ENCODE peak calls at places on chromosomes 4 and X, in seven cellular contexts. S is brain pericyte; C is stimulated activated naive B cell treated with anti-CD40 and anti-IgM and Interleukin-4, amounts not matched to agents 10 μg/mL and 1 μg/mL and 100 μg/mL, for 72 hours; T is right atrium auricular region; E is Right ventricle myocardium superior; J is EL; P is nephron progenitor cell. K is an unnamed sample.

GRCh38 chr4:128357286-128357685 is 69.7 kb upstream of the PGRMC2 start:
- DNase-seq in T (no peak), P (no peak), C (no peak), S (no peak), E (no peak), J (no peak), K (no peak)

GRCh38 chr4:81607947-81608346 is 136.2 kb upstream of the RASGEF1B start:
- DNase-seq in E (no peak), C (no peak), J (no peak), P (no peak), S (no peak), T (no peak), K (no peak)

GRCh38 chrX:34778961-34779360 is 121.9 kb upstream of the TMEM47 start:
- DNase-seq in E (no peak), C (no peak), T (no peak), J (peak), S (no peak), P (no peak), K (no peak)

GRCh38 chr4:95059630-95060029 is 301.9 kb downstream of the BMPR1B start:
- DNase-seq in S (peak), P (no peak), T (no peak), E (no peak), J (no peak), C (no peak), K (no peak)

GRCh38 chr4:137536789-137537561 is 4.7 kb upstream of the PCDH18 start:
- DNase-seq in C (no peak), P (no peak), T (no peak), J (peak), S (no peak), E (no peak), K (no peak)

GRCh38 chr4:51895158-51895557 is 52.2 kb downstream of the DCUN1D4 start:
- DNase-seq in T (no peak), C (no peak), P (no peak), J (peak), S (no peak), E (no peak), K (no peak)

GRCh38 chrX:17601816-17602215 is 135.5 kb upstream of the SCML1 start:
- DNase-seq in S (no peak), T (no peak), C (no peak), E (no peak), J (no peak), P (no peak), K (no peak)

GRCh38 chrX:47179928-47180255 is 13.7 kb upstream of the UBA1 start:
- DNase-seq in T (no peak), E (no peak), C (no peak), S (no peak), J (no peak), P (no peak), K (no peak)

GRCh38 chr4:32268949-32269348 is 1548.8 kb downstream of the PCDH7 start:
- DNase-seq in J (no peak), P (no peak), S (no peak), T (no peak), E (no peak), C (no peak), K (no peak)

GRCh38 chr4:169410839-169411770 is 140.3 kb upstream of the SH3RF1 start:
- DNase-seq in P (peak), J (peak), S (peak), C (peak), T (no peak), E (no peak), K (no peak)

GRCh38 chr4:57064811-57065711 is 45.1 kb downstream of the IGFBP7 start:
- DNase-seq in C (no peak), J (peak), S (peak), T (peak), E (peak), P (no peak), K (no peak)

GRCh38 chrX:87338510-87338909 is 179.1 kb upstream of the KLHL4 start:
- DNase-seq in E (no peak), P (no peak), C (no peak), T (no peak), J (no peak), S (no peak), K (no peak)

GRCh38 chr4:129138762-129139496 is 43.0 kb downstream of the C4orf33 start:
- DNase-seq in J (no peak), T (no peak), P (no peak), C (no peak), E (no peak), S (no peak), K (no peak)

GRCh38 chrX:1491851-1492349 is 39.2 kb upstream of the ASMTL start:
- DNase-seq in P (peak), C (peak), S (no peak), J (peak), E (no peak), T (no peak), K (peak)

GRCh38 chrX:117743469-117744251 is 372.9 kb downstream of the KLHL13 start:
- DNase-seq in T (no peak), C (no peak), S (no peak), E (no peak), P (peak), J (no peak), K (peak)

GRCh38 chrX:70030242-70030823 is 19.4 kb downstream of the AWAT2 start:
- DNase-seq in P (peak), E (no peak), C (peak), S (no peak), T (no peak), J (peak), K (peak)

GRCh38 chr4:17447675-17448298 is 64.1 kb downstream of the QDPR start:
- DNase-seq in J (peak), C (peak), T (no peak), S (peak), E (no peak), P (peak), K (peak)

GRCh38 chrX:73268463-73268862 is 53.8 kb upstream of the NAP1L2 start:
- DNase-seq in C (no peak), S (no peak), P (no peak), T (no peak), E (no peak), J (no peak), K (no peak)

GRCh38 chr4:8368998-8369397 is 71.5 kb downstream of the ACOX3 start:
- DNase-seq in C (no peak), E (no peak), J (no peak), S (no peak), P (no peak), T (no peak), K (no peak)

GRCh38 chrX:103678199-103678993 is 8.1 kb downstream of the MORF4L2 start:
- DNase-seq in P (no peak), J (peak), E (no peak), C (no peak), T (no peak), S (no peak), K (no peak)

GRCh38 chr4:151408630-151409469 is at the start of gene FHIP1A:
- DNase-seq in S (peak), P (peak), J (peak), E (peak), C (peak), T (peak), K (peak)

GRCh38 chrX:7088968-7089615 is 58.4 kb upstream of the STS start:
- DNase-seq in S (no peak), C (no peak), E (no peak), J (no peak), P (peak), T (no peak), K (no peak)

GRCh38 chrX:71632923-71633657 is 14.8 kb upstream of the CXCR3 start:
- DNase-seq in T (no peak), J (no peak), C (no peak), P (no peak), E (no peak), S (no peak), K (no peak)

GRCh38 chr4:148866666-148867065 is 424.5 kb upstream of the NR3C2 start:
- DNase-seq in J (no peak), C (no peak), E (no peak), S (no peak), P (no peak), T (no peak), K (no peak)

GRCh38 chrX:119374736-119375135 is 24.4 kb upstream of the SLC25A43 start:
- DNase-seq in J (peak), S (no peak), T (no peak), P (no peak), C (no peak), E (no peak), K (no peak)

GRCh38 chrX:68429216-68429615 is 4.1 kb downstream of the OPHN1 start:
- DNase-seq in C (no peak), S (no peak), P (no peak), T (no peak), E (no peak), J (peak), K (no peak)

GRCh38 chr4:3409571-3410091 is 32.1 kb upstream of the HGFAC start:
- DNase-seq in T (no peak), S (no peak), J (no peak), C (no peak), E (no peak), P (no peak), K (no peak)

GRCh38 chr4:145154573-145154972 is 25.8 kb downstream of the OTUD4 start:
- DNase-seq in T (no peak), P (peak), J (peak), C (no peak), E (no peak), S (no peak), K (no peak)